ENCODE peak calls at places on chromosome 13, in seven cellular contexts. O, M, U, C, Q, F and R are unnamed samples.

GRCh38 chr13:86051134-86052103 is 252.2 kb upstream of the SLITRK6 start:
- DNase-seq in O (no peak), M (no peak), U (no peak), C (peak; percentile 72), Q (no peak), F (peak; percentile 0), R (no peak)

GRCh38 chr13:109483369-109483768 is 303.0 kb downstream of the IRS2 start:
- DNase-seq in O (no peak), M (no peak), U (no peak), C (no peak), Q (no peak), F (no peak), R (no peak)

GRCh38 chr13:25848822-25849740 is 202.7 kb downstream of the SHISA2 start:
- DNase-seq in O (no peak), M (no peak), U (no peak), C (no peak), Q (no peak), F (no peak), R (no peak)

GRCh38 chr13:73334459-73334858 is 275.7 kb downstream of the KLF5 start:
- DNase-seq in O (no peak), M (no peak), U (no peak), C (no peak), Q (no peak), F (no peak), R (no peak)

GRCh38 chr13:99659234-99659633 is 158.0 kb downstream of the TM9SF2 start:
- DNase-seq in O (no peak), M (no peak), U (no peak), C (no peak), Q (no peak), F (no peak), R (no peak)

GRCh38 chr13:66689037-66689619 is 541.0 kb downstream of the PCDH9 start:
- DNase-seq in O (no peak), M (no peak), U (no peak), C (no peak), Q (no peak), F (no peak), R (peak; percentile 35)

GRCh38 chr13:113164492-113164891 is 6.0 kb downstream of the PROZ start:
- DNase-seq in O (no peak), M (no peak), U (no peak), C (no peak), Q (no peak), F (no peak), R (no peak)

GRCh38 chr13:28258401-28258800 is 120.1 kb downstream of the PAN3 start:
- DNase-seq in O (no peak), M (no peak), U (no peak), C (no peak), Q (no peak), F (no peak), R (no peak)

GRCh38 chr13:35179494-35179893 is 237.4 kb downstream of the NBEA start:
- DNase-seq in O (no peak), M (no peak), U (no peak), C (no peak), Q (no peak), F (no peak), R (no peak)

GRCh38 chr13:97567510-97568243 is 133.7 kb downstream of the RAP2A start:
- DNase-seq in O (no peak), M (no peak), U (no peak), C (no peak), Q (peak; percentile 23), F (no peak), R (no peak)

GRCh38 chr13:99434258-99434788 is 66.9 kb upstream of the TM9SF2 start:
- DNase-seq in O (no peak), M (no peak), U (peak; percentile 63), C (no peak), Q (no peak), F (no peak), R (no peak)

GRCh38 chr13:91894311-91894710 is 495.9 kb downstream of the GPC5 start:
- DNase-seq in O (no peak), M (no peak), U (no peak), C (no peak), Q (no peak), F (no peak), R (no peak)